ENCODE peak calls at places on chromosomes 6 and 20, in six cellular contexts. W, J, G, V, K and A are unnamed samples.

GRCh38 chr20:46539113-46539512 is 11.3 kb downstream of the OCSTAMP start:
- DNase-seq in W (no peak), J (no peak), G (no peak), V (no peak), K (no peak), A (no peak)

GRCh38 chr6:112180095-112180820 is 74.1 kb downstream of the LAMA4 start:
- DNase-seq in W (peak; percentile 42), K (peak; percentile 90), V (no peak), G (no peak), J (peak; percentile 66), A (no peak)

GRCh38 chr20:9660236-9660868 is 146.0 kb downstream of the LAMP5 start:
- DNase-seq in G (no peak), J (no peak), K (peak; percentile 16), V (no peak), W (no peak), A (no peak)

GRCh38 chr20:40743172-40743775 is 54.2 kb upstream of the MAFB start:
- DNase-seq in G (no peak), V (no peak), J (no peak), W (no peak), K (no peak), A (no peak)

GRCh38 chr6:154731296-154732218 is 1.7 kb upstream of the SCAF8 start:
- DNase-seq in J (no peak), K (no peak), V (no peak), G (no peak), W (no peak), A (no peak)

GRCh38 chr6:7087066-7087465 is 20.7 kb upstream of the RREB1 start:
- DNase-seq in G (no peak), W (no peak), J (no peak), K (no peak), V (no peak), A (no peak)

GRCh38 chr20:50555687-50556086 is 45.5 kb downstream of the PTPN1 start:
- DNase-seq in J (no peak), W (no peak), V (no peak), G (no peak), K (no peak), A (no peak)

GRCh38 chr6:40482532-40482931 is 104.6 kb downstream of the LRFN2 start:
- DNase-seq in J (no peak), G (no peak), W (no peak), V (no peak), K (no peak), A (no peak)

GRCh38 chr6:31035862-31036497 is 25.7 kb downstream of the MUC22 start:
- DNase-seq in W (no peak), K (no peak), G (no peak), V (no peak), J (no peak), A (no peak)

GRCh38 chr6:31033075-31033474 is 22.8 kb downstream of the MUC22 start:
- DNase-seq in G (no peak), J (no peak), W (no peak), K (no peak), V (no peak), A (no peak)

GRCh38 chr6:31038559-31038958 is 28.3 kb downstream of the MUC22 start:
- DNase-seq in G (no peak), J (no peak), V (no peak), K (no peak), W (no peak), A (no peak)

GRCh38 chr6:31037692-31038091 is 27.4 kb downstream of the MUC22 start:
- DNase-seq in V (no peak), J (no peak), W (no peak), K (no peak), G (no peak), A (no peak)

DNA sequence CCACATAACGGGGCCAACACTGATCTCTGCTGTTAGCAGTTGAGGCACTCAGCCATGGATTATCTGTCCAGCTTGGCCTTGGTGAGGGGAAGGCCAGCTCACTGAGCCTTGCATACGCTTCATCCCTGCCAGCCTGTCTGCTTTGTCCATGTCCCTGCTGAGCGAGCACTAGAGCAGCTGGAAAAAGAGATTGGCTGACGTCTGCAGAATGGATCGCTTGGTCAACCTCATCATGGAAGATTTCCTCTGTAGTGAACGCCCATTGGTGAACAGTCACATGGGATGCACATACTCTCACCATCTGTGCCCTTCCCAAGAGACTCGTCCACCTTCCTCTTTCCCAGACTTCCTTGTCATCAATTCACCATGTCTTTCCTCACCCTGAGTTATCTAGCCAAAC is 26.9 kb downstream of the MUC22 start:
- DNase-seq in V (no peak), J (no peak), K (no peak), G (no peak), W (no peak), A (no peak)
- TF ChIP-seq EP300 in V (no peak), J (no peak), K (no peak), G (no peak), W (no peak), A (no peak)

GRCh38 chr20:44762466-44763140 is 16.9 kb downstream of the KCNK15 start:
- DNase-seq in K (no peak), V (no peak), J (no peak), G (no peak), W (no peak), A (no peak)

GRCh38 chr20:44768256-44768655 is 22.6 kb downstream of the KCNK15 start:
- DNase-seq in J (no peak), K (no peak), W (no peak), V (no peak), G (no peak), A (no peak)

GRCh38 chr20:44768854-44769480 is 23.3 kb downstream of the KCNK15 start:
- DNase-seq in G (no peak), J (no peak), W (no peak), V (no peak), K (no peak), A (no peak)

GRCh38 chr20:44765091-44765490 is 19.4 kb downstream of the KCNK15 start:
- DNase-seq in K (no peak), V (no peak), W (no peak), J (no peak), G (no peak), A (no peak)

GRCh38 chr20:44765647-44766367 is 20.1 kb downstream of the KCNK15 start:
- DNase-seq in W (no peak), V (no peak), J (no peak), K (no peak), G (no peak), A (peak; percentile 36)
- TF ChIP-seq EP300 in W (no peak), V (no peak), J (no peak), K (no peak), G (no peak), A (no peak)

DNA sequence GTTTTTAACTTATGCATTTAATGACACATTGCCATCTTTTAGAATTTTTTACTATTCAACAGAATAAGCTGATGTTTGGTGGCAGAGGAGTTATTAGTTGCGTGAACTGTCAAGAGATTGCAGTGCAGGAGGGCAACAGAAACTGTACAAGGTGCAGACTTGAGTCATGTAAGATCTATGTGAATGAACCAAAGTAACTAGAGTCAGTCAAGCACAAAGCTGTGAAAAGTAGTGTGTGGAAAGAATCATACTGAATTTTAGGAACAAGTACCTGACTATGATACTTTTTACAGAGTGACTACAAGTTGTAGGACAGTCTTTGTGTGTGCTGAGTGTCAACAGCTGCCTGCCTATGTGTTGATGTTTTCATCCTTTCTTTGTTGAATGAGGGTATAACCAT is 2.7 kb upstream of the C6orf163 start:
- DNase-seq in V (no peak), J (no peak), G (no peak), W (no peak), K (no peak), A (no peak)
- TF ChIP-seq EP300 in V (no peak), J (no peak), G (no peak), W (no peak), K (no peak), A (no peak)

DNA sequence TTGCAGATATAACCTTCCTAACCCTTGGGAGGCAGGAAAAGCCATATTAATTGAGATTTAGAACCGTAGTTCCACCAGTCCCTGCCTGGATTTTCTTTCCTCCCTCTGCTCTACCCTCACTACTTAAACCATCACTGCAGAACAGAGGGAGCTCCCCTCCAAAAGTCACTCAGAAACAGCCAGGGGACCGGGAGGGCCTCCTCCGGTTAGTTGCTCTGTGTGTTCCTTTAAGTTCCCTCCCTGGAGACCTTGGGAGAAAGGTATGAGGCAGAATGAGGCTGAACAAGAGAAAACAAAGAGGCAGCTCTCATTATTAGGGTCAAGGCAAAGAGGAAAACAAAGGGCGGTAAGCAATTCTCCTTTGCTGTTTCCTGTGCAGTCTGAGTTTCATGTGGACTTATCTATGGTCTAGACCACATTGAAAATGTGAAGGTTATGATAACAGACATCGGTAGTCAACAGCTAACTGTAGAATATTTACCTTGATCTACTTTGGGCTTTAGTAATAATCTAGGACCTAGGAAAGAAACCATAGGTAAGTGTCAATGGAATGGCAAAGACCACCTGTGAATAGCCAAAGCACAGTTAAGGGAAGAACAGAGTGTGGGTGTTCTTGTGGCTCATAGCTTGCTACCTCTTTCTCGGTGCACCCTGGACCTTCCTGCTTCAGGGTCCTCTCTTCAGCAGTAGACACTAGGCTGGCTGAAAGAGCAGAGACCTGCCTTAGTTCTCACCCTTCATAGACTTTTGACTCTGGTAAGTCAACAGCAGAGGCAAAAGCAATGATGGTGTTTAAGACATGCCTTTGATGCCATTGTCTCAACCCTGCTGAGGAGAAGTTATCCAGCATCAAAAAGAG is 250.9 kb upstream of the CITED2 start:
- DNase-seq in G (no peak), J (no peak), V (no peak), W (no peak), K (no peak), A (no peak)
- TF ChIP-seq EP300 in G (no peak), J (no peak), V (no peak), W (no peak), K (no peak), A (no peak)

GRCh38 chr20:61733891-61734732 is 331.6 kb downstream of the TAF4 start:
- DNase-seq in J (no peak), K (no peak), V (no peak), W (no peak), G (no peak), A (no peak)
- TF ChIP-seq EP300 in J (no peak), K (no peak), V (no peak), W (no peak), G (no peak), A (no peak)

GRCh38 chr6:158642805-158643489 is 1.6 kb downstream of the DYNLT1 start:
- DNase-seq in G (no peak), W (no peak), J (peak; percentile 25), V (no peak), K (no peak), A (peak; percentile 19)
- TF ChIP-seq EP300 in G (no peak), W (no peak), J (no peak), V (no peak), K (no peak), A (no peak)

DNA sequence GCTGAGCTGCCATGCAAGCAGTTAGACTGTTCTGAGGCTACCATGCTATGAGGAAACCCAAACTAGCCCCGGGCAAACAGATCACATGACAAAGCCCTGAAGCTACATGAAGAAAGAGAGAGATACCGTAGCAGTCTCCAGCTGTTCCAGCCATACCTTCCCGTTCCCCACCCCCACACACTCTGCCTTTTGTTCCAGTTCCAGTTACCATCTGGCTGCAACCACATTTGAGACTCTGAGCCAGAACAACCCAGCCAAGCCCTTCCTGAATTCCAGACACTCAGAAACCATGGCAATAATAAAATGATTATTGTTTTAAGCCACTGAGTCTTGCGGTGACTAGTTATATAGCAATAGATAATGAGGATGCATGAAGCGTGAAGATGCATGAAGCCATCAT is 28.3 kb downstream of the RIN2 start:
- DNase-seq in J (peak; percentile 63), V (no peak), K (no peak), W (no peak), G (peak; percentile 26), A (no peak)
- TF ChIP-seq EP300 in J (no peak), V (no peak), K (no peak), W (no peak), G (no peak), A (no peak)